ENCODE peak calls at places on chromosomes 6 and 20, in five cellular contexts. O is pancreas; N is CD8-positive, alpha-beta T cell; F is HCT116; M is A549. V is an unnamed sample. For H3K4me1, the result is how much of the 10 kb centered on the place peaks cover.

GRCh38 chr6:2094637-2095036 is 150.8 kb downstream of the GMDS start:
- DNase-seq in M (no peak), O (no peak), F (no peak), N (no peak), V (no peak)

GRCh38 chr20:5674176-5674660 is 76.0 kb upstream of the SHLD1 start:
- DNase-seq in N (no peak), O (no peak), M (no peak), F (peak), V (no peak)

GRCh38 chr6:16576391-16577368 is 184.6 kb downstream of the ATXN1 start:
- DNase-seq in N (no peak), F (no peak), M (peak), O (no peak), V (no peak)

GRCh38 chr6:107866606-107867301 is 42.6 kb upstream of the SCML4 start:
- DNase-seq in O (no peak), F (peak), M (peak), N (no peak), V (no peak)

GRCh38 chr20:36573798-36574277 is 441 bp downstream of the TGIF2 start:
- DNase-seq in N (peak), F (no peak), O (peak), M (no peak), V (peak)

GRCh38 chr6:133041020-133041419 is 200.1 kb upstream of the EYA4 start:
- DNase-seq in N (no peak), F (no peak), O (no peak), M (no peak), V (no peak)

GRCh38 chr6:139323511-139324445 is 32.0 kb upstream of the TXLNB start:
- DNase-seq in F (no peak), N (peak), M (peak), O (no peak), V (peak)

GRCh38 chr20:16821211-16822089 is 73.3 kb downstream of the OTOR start:
- DNase-seq in N (no peak), M (peak), O (no peak), F (peak), V (no peak)

GRCh38 chr6:135281907-135282306 is 100.8 kb downstream of the MYB start:
- DNase-seq in O (no peak), F (no peak), N (no peak), M (no peak), V (no peak)

GRCh38 chr6:106194949-106195919 is 109.1 kb downstream of the PRDM1 start:
- DNase-seq in M (no peak), F (peak), N (peak), O (no peak), V (no peak)

GRCh38 chr6:20260360-20260759 is 48.1 kb upstream of the MBOAT1 start:
- DNase-seq in N (no peak), O (no peak), F (no peak), M (no peak), V (no peak)

GRCh38 chr6:157430834-157431233 is 49.8 kb downstream of the ZDHHC14 start:
- DNase-seq in N (no peak), M (no peak), F (no peak), O (no peak), V (no peak)

GRCh38 chr20:16123623-16124022 is 449.6 kb downstream of the KIF16B start:
- DNase-seq in M (no peak), O (no peak), F (no peak), N (no peak), V (no peak)

GRCh38 chr6:144264270-144265060 is 20.7 kb upstream of the UTRN start:
- DNase-seq in N (no peak), M (peak), O (no peak), F (peak), V (no peak)

GRCh38 chr6:5723905-5724691 is 282.6 kb downstream of the NRN1 start:
- DNase-seq in M (no peak), N (no peak), F (no peak), O (no peak), V (peak)

GRCh38 chr6:73969982-73970960 is 274.3 kb downstream of the CD109 start:
- DNase-seq in N (no peak), F (peak), O (no peak), M (peak), V (no peak)
- TF ChIP-seq CTCF in N (no peak), F (peak), O (no peak), M (peak), V (peak)

GRCh38 chr6:148538251-148539190 is 195.9 kb downstream of the SASH1 start:
- DNase-seq in M (no peak), F (no peak), N (no peak), O (no peak), V (no peak)

GRCh38 chr6:148534871-148535270 is 192.2 kb downstream of the SASH1 start:
- DNase-seq in O (no peak), N (no peak), M (no peak), F (no peak), V (no peak)

GRCh38 chr6:148533309-148534107 is 190.9 kb downstream of the SASH1 start:
- DNase-seq in M (no peak), O (no peak), N (no peak), F (no peak), V (no peak)

GRCh38 chr6:148532698-148533097 is 190.1 kb downstream of the SASH1 start:
- DNase-seq in F (no peak), N (no peak), O (no peak), M (no peak), V (no peak)

DNA sequence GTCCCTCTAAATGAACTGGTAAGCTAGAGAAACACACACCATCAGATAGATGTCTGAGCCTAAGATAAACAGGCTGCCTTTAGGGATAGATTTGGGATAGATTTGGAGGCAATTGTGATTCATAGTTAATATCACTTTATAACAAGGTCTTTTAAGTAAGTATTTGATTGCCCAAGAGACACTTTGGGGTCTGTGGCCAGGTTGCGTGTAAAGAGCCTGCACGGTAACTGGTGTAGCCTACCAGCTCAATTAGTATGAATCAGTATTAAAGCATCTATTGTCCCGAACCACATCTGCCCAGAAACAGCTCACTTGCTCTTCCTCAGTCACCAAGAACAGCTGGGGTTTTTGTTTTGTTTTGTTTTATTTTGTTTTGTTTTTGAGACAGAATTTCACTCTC is 193.3 kb downstream of the SASH1 start:
- DNase-seq in N (no peak), M (no peak), O (no peak), F (no peak), V (no peak)
- H3K4me1 ChIP-seq in N (under half), M (under half), O (under half), F (under half), V (under half)

DNA sequence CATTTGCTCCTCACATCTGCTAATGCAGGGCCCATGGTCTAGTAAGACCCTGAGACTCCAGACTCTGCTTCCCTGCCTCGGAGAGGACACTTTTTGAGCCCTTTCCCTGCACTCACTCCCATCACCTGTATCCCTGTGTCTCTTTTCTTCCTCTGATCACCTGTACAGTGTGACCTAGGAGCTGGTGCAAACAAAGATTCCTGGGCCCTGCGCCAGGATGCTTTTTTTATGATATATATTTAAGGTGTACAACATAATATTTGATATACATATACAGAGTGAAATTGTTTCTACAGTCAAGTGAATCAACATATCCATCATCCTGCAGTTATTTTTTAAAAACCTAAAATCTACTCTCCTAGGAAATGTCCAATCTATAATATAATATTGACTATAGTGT is 355.4 kb downstream of the MAFB start:
- DNase-seq in M (no peak), O (no peak), N (no peak), F (no peak), V (no peak)
- H3K27ac ChIP-seq in M (no peak), O (no peak), N (no peak), F (no peak), V (no peak)

GRCh38 chr6:154498340-154498934 is 12.0 kb downstream of the CNKSR3 start:
- DNase-seq in O (no peak), N (no peak), M (no peak), F (no peak), V (no peak)

GRCh38 chr6:154499854-154500589 is 10.5 kb downstream of the CNKSR3 start:
- DNase-seq in O (no peak), M (no peak), N (no peak), F (no peak), V (no peak)

GRCh38 chr6:154501287-154501868 is 9.1 kb downstream of the CNKSR3 start:
- DNase-seq in F (no peak), N (no peak), M (no peak), O (no peak), V (no peak)

GRCh38 chr6:154502564-154502963 is 7.9 kb downstream of the CNKSR3 start:
- DNase-seq in M (no peak), N (no peak), O (no peak), F (no peak), V (no peak)

GRCh38 chr6:154500769-154501171 is 9.7 kb downstream of the CNKSR3 start:
- DNase-seq in F (no peak), N (no peak), O (no peak), M (no peak), V (no peak)
- TF ChIP-seq CTCF in F (peak), N (no peak), O (peak), M (peak), V (peak)

GRCh38 chr20:64260239-64260638 is 4.7 kb downstream of the PCMTD2 start:
- DNase-seq in M (no peak), N (no peak), O (peak), F (no peak), V (no peak)
- H3K4me1 ChIP-seq in M (under half), N (half or more), O (under half), F (under half), V (under half)

DNA sequence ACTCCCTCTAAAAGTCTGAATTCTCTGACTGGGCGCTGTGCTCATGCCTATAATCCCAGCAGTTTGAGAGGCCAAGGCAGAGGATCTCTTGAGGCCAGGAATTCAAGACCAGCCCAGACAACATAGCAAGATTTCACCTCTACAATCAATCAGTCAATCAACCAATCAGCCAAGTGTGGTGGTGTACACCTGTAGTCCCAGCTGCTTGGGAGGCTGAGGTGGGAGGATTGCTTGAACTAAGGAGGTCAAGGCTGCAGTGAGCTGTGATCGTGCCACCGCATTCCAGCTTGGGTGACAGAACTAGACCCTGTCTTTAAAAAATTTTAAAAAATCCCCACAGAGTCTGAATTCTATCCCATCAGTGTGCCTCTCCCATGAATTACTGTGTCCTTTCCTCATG is 37.9 kb downstream of the KIF3B start:
- DNase-seq in O (no peak), N (no peak), M (no peak), F (no peak), V (no peak)
- H3K27ac ChIP-seq in O (peak), N (no peak), M (no peak), F (no peak), V (no peak)